ENCODE peak calls at places on chromosome 10, in five cellular contexts. E, D, P, W and H are unnamed samples. For H3K4me1, the result is how much of the 10 kb centered on the place peaks cover.

GRCh38 chr10:129694633-129695356 is 227.8 kb downstream of the MGMT start:
- DNase-seq in E (peak), D (no peak), P (peak), W (peak), H (peak)

GRCh38 chr10:88830643-88831277 is 20.9 kb downstream of the ANKRD22 start:
- DNase-seq in E (no peak), D (no peak), P (no peak), W (no peak), H (no peak)

GRCh38 chr10:70169661-70170364 is 501 bp downstream of the SAR1A start:
- DNase-seq in E (peak), D (no peak), P (no peak), W (peak), H (no peak)

GRCh38 chr10:27838291-27838690 is 92.7 kb upstream of the MKX start:
- DNase-seq in E (no peak), D (no peak), P (no peak), W (no peak), H (no peak)

GRCh38 chr10:92575961-92576360 is 2.1 kb upstream of the IDE start:
- DNase-seq in E (no peak), D (no peak), P (no peak), W (no peak), H (no peak)

GRCh38 chr10:558891-559766 is 130.3 kb downstream of the DIP2C start:
- DNase-seq in E (no peak), D (no peak), P (no peak), W (peak), H (no peak)

GRCh38 chr10:651700-652099 is 37.8 kb downstream of the DIP2C start:
- DNase-seq in E (no peak), D (no peak), P (peak), W (no peak), H (no peak)

GRCh38 chr10:116470768-116471415 is 43.2 kb downstream of the PNLIPRP3 start:
- DNase-seq in E (peak), D (peak), P (no peak), W (no peak), H (no peak)

GRCh38 chr10:44714451-44714850 is 196.7 kb upstream of the TMEM72 start:
- DNase-seq in E (no peak), D (no peak), P (no peak), W (no peak), H (no peak)

GRCh38 chr10:102720337-102720736 is 5.9 kb downstream of the SFXN2 start:
- DNase-seq in E (no peak), D (no peak), P (no peak), W (no peak), H (no peak)

GRCh38 chr10:47257396-47258120 is 42.4 kb upstream of the GDF10 start:
- DNase-seq in E (no peak), D (no peak), P (peak), W (peak), H (no peak)

GRCh38 chr10:89481662-89482061 is 53.7 kb downstream of the SLC16A12 start:
- DNase-seq in E (peak), D (no peak), P (no peak), W (no peak), H (no peak)

GRCh38 chr10:119006451-119007210 is 22.9 kb upstream of the NANOS1 start:
- DNase-seq in E (peak), D (no peak), P (peak), W (peak), H (peak)

GRCh38 chr10:73017955-73018480 is 63.4 kb upstream of the PLA2G12B start:
- DNase-seq in E (no peak), D (no peak), P (no peak), W (no peak), H (no peak)

GRCh38 chr10:47024399-47025252 is 113.4 kb downstream of the PTPN20 start:
- DNase-seq in E (peak), D (peak), P (peak), W (peak), H (peak)

GRCh38 chr10:30806824-30807223 is 177.3 kb upstream of the LYZL2 start:
- DNase-seq in E (no peak), D (no peak), P (no peak), W (no peak), H (no peak)

GRCh38 chr10:24866615-24867583 is 85.5 kb downstream of the PRTFDC1 start:
- DNase-seq in E (no peak), D (no peak), P (peak), W (peak), H (peak)

GRCh38 chr10:106980711-106981460 is 183.6 kb downstream of the SORCS1 start:
- DNase-seq in E (no peak), D (no peak), P (no peak), W (no peak), H (no peak)

GRCh38 chr10:104333037-104333727 is 5.1 kb downstream of the ITPRIP start:
- DNase-seq in E (no peak), D (no peak), P (peak), W (peak), H (no peak)

GRCh38 chr10:114816308-114816707 is 5.3 kb upstream of the FHIP2A start:
- DNase-seq in E (no peak), D (no peak), P (no peak), W (no peak), H (no peak)

GRCh38 chr10:8752146-8752843 is 697.8 kb downstream of the GATA3 start:
- DNase-seq in E (no peak), D (no peak), P (no peak), W (no peak), H (no peak)

GRCh38 chr10:35231646-35232045 is 104.7 kb upstream of the CCNY start:
- DNase-seq in E (no peak), D (no peak), P (no peak), W (no peak), H (no peak)

GRCh38 chr10:929965-930364 is 1.5 kb downstream of the LARP4B start:
- DNase-seq in E (no peak), D (no peak), P (no peak), W (peak), H (no peak)

GRCh38 chr10:95729323-95730055 is 26.5 kb upstream of the ENTPD1 start:
- DNase-seq in E (no peak), D (no peak), P (no peak), W (no peak), H (no peak)

GRCh38 chr10:75957721-75958120 is 526.3 kb downstream of the LRMDA start:
- DNase-seq in E (no peak), D (no peak), P (no peak), W (no peak), H (no peak)

GRCh38 chr10:19329475-19329874 is 280.9 kb downstream of the MALRD1 start:
- DNase-seq in E (no peak), D (no peak), P (no peak), W (no peak), H (no peak)

GRCh38 chr10:33377658-33378025 is 43.2 kb upstream of the NRP1 start:
- DNase-seq in E (no peak), D (peak), P (no peak), W (no peak), H (no peak)

GRCh38 chr10:96125142-96125515 is 5.0 kb upstream of the ZNF518A start:
- DNase-seq in E (peak), D (no peak), P (no peak), W (no peak), H (no peak)

GRCh38 chr10:72605137-72605536 is 20.7 kb downstream of the MICU1 start:
- DNase-seq in E (no peak), D (no peak), P (no peak), W (no peak), H (no peak)

GRCh38 chr10:57168703-57169240 is 807.7 kb upstream of the ZWINT start:
- DNase-seq in E (no peak), D (no peak), P (no peak), W (no peak), H (no peak)

GRCh38 chr10:109913351-109913902 is 9.9 kb downstream of the XPNPEP1 start:
- DNase-seq in E (no peak), D (no peak), P (no peak), W (no peak), H (no peak)

GRCh38 chr10:62934258-62934657 is 118.1 kb upstream of the EGR2 start:
- DNase-seq in E (no peak), D (peak), P (no peak), W (no peak), H (no peak)

GRCh38 chr10:130337696-130338587 is 201.8 kb downstream of the GLRX3 start:
- DNase-seq in E (no peak), D (no peak), P (no peak), W (peak), H (no peak)

GRCh38 chr10:95408148-95408930 is 117.5 kb upstream of the PDLIM1 start:
- DNase-seq in E (no peak), D (no peak), P (no peak), W (no peak), H (no peak)

GRCh38 chr10:63520463-63521388 is 475 bp upstream of the REEP3 start:
- DNase-seq in E (peak), D (peak), P (peak), W (peak), H (peak)

GRCh38 chr10:76119515-76119914 is 688.1 kb downstream of the LRMDA start:
- DNase-seq in E (no peak), D (no peak), P (no peak), W (no peak), H (no peak)

GRCh38 chr10:43202224-43202656 is 64.0 kb downstream of the CSGALNACT2 start:
- DNase-seq in E (peak), D (peak), P (peak), W (peak), H (peak)

GRCh38 chr10:78861456-78862327 is 207.1 kb upstream of the ZMIZ1 start:
- DNase-seq in E (peak), D (no peak), P (no peak), W (no peak), H (no peak)

GRCh38 chr10:77804371-77804770 is 122.2 kb downstream of the DLG5 start:
- DNase-seq in E (no peak), D (no peak), P (no peak), W (no peak), H (no peak)

GRCh38 chr10:131167036-131167860 is 144.3 kb downstream of the TCERG1L start:
- DNase-seq in E (no peak), D (no peak), P (peak), W (peak), H (no peak)

GRCh38 chr10:71276873-71277272 is 42.2 kb upstream of the SLC29A3 start:
- DNase-seq in E (no peak), D (no peak), P (no peak), W (peak), H (no peak)

GRCh38 chr10:71279590-71280170 is 39.4 kb upstream of the SLC29A3 start:
- DNase-seq in E (no peak), D (no peak), P (no peak), W (peak), H (no peak)

GRCh38 chr10:71278691-71279588 is 40.1 kb upstream of the SLC29A3 start:
- DNase-seq in E (no peak), D (no peak), P (no peak), W (peak), H (no peak)

GRCh38 chr10:71280216-71280615 is 38.8 kb upstream of the SLC29A3 start:
- DNase-seq in E (no peak), D (no peak), P (no peak), W (no peak), H (no peak)

GRCh38 chr10:71277914-71278665 is 41.0 kb upstream of the SLC29A3 start:
- DNase-seq in E (no peak), D (no peak), P (no peak), W (no peak), H (no peak)
- TF ChIP-seq CTCF in E (no peak), D (no peak), P (no peak), W (no peak), H (no peak)

GRCh38 chr10:100022403-100022802 is 12.7 kb upstream of the DNMBP start:
- DNase-seq in E (no peak), D (no peak), P (no peak), W (no peak), H (no peak)

GRCh38 chr10:100020161-100020882 is 10.6 kb upstream of the DNMBP start:
- DNase-seq in E (no peak), D (no peak), P (no peak), W (no peak), H (no peak)

GRCh38 chr10:100021322-100021721 is 11.6 kb upstream of the DNMBP start:
- DNase-seq in E (no peak), D (no peak), P (no peak), W (no peak), H (no peak)

GRCh38 chr10:100019824-100020160 is 10.0 kb upstream of the DNMBP start:
- DNase-seq in E (peak), D (no peak), P (no peak), W (no peak), H (no peak)

GRCh38 chr10:100020883-100021248 is 11.1 kb upstream of the DNMBP start:
- DNase-seq in E (no peak), D (no peak), P (no peak), W (no peak), H (no peak)
- H3K4me3 ChIP-seq in E (no peak), D (no peak), P (no peak), W (no peak), H (no peak)

DNA sequence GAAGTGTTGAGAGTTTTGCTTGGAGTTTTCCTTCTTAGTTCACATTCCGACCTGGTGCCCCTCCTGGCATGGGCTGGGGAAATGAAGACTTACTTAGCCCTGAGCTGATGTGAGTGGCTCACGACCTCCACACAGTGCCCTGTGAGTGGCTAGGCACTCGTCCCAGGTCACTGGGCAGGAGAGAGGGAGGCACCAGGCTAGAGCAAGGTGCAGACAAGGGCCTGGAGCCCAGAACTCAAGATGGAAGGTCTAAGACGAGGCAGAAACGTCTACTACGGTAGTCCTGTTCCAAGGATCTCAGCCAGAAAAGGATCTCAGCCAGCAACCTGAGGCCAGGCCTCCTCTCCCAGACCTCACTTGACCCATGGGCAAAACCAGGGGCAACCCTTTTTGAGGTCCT is 22.4 kb downstream of the ANXA11 start:
- DNase-seq in E (no peak), D (no peak), P (no peak), W (no peak), H (no peak)
- H3K4me1 ChIP-seq in E (under half), D (under half), P (under half), W (under half), H (under half)

DNA sequence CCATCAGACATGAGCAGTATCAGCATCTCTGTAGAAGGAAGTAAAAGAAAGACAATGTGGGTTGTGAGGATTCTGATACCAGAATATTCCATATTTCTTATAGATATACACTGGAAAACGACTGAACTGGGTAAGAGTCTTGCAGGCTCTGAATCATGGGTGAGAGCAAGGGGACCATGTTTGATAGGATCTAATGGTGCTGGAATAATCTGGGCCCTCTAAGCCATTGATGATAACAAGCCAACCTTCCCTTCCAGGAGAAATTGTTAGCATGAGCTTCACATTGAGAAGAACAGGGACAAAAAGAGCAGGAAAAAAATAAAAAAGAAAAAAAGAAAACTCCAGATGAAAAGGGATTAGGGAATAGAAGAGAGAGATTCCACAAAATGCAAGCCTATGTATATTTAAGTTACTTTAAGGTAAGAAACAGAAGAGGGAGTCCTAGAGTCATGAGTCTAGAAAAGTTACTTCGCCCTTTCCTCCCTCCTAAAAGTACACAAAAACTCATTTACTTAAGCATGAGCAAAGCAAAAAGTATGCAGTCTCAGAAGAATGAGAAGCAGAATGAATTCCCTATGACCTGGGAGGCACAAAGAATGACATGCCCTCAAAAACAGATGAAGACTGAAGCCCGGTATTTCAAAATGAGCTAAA is 181.9 kb downstream of the TMEM26 start:
- DNase-seq in E (peak), D (no peak), P (no peak), W (no peak), H (no peak)
- TF ChIP-seq CTCF in E (peak), D (no peak), P (no peak), W (no peak), H (no peak)

GRCh38 chr10:124053971-124054370 is 39.4 kb downstream of the CHST15 start:
- DNase-seq in E (no peak), D (peak), P (no peak), W (no peak), H (no peak)
- H3K4me3 ChIP-seq in E (no peak), D (no peak), P (no peak), W (no peak), H (no peak)

GRCh38 chr10:132538031-132538789 is 623 bp downstream of the INPP5A start:
- DNase-seq in E (no peak), D (no peak), P (peak), W (no peak), H (peak)
- H3K4me1 ChIP-seq in E (under half), D (under half), P (half or more), W (half or more), H (under half)

GRCh38 chr10:15726042-15726441 is 6.3 kb upstream of the ITGA8 start:
- DNase-seq in E (no peak), D (no peak), P (no peak), W (no peak), H (no peak)
- TF ChIP-seq CTCF in E (no peak), D (no peak), P (no peak), W (no peak), H (no peak)